ENCODE peak calls at places on chromosome 22, in six cellular contexts. One of them, this sample, is unnamed.

GRCh38 chr22:46090051-46090591 is 60.2 kb upstream of the PPARA start:
- DNase-seq in choroid plexus epithelial cell: no peak
- DNase-seq in dorsolateral prefrontal cortex: peak
- DNase-seq in trophoblast cell: no peak
- DNase-seq in lower leg skin: no peak
- DNase-seq in ascending aorta: no peak
- DNase-seq in this sample: no peak

GRCh38 chr22:22548910-22549309 is 10.2 kb downstream of the PRAME start:
- DNase-seq in choroid plexus epithelial cell: no peak
- DNase-seq in dorsolateral prefrontal cortex: no peak
- DNase-seq in trophoblast cell: no peak
- DNase-seq in lower leg skin: no peak
- DNase-seq in ascending aorta: no peak
- DNase-seq in this sample: no peak

GRCh38 chr22:44589831-44590230 is 91.8 kb upstream of the RTL6 start:
- DNase-seq in choroid plexus epithelial cell: no peak
- DNase-seq in dorsolateral prefrontal cortex: no peak
- DNase-seq in trophoblast cell: no peak
- DNase-seq in lower leg skin: no peak
- DNase-seq in ascending aorta: no peak
- DNase-seq in this sample: no peak

GRCh38 chr22:48884292-48884691 is 943.4 kb downstream of the BRD1 start:
- DNase-seq in choroid plexus epithelial cell: no peak
- DNase-seq in dorsolateral prefrontal cortex: peak
- DNase-seq in trophoblast cell: no peak
- DNase-seq in lower leg skin: no peak
- DNase-seq in ascending aorta: no peak
- DNase-seq in this sample: no peak

GRCh38 chr22:44526431-44527115 is 28.5 kb upstream of the RTL6 start:
- DNase-seq in choroid plexus epithelial cell: no peak
- DNase-seq in dorsolateral prefrontal cortex: no peak
- DNase-seq in trophoblast cell: no peak
- DNase-seq in lower leg skin: no peak
- DNase-seq in ascending aorta: no peak
- DNase-seq in this sample: no peak

GRCh38 chr22:22342697-22343602 is 98.4 kb downstream of the VPREB1 start:
- DNase-seq in choroid plexus epithelial cell: peak
- DNase-seq in dorsolateral prefrontal cortex: no peak
- DNase-seq in trophoblast cell: peak
- DNase-seq in lower leg skin: no peak
- DNase-seq in ascending aorta: no peak
- DNase-seq in this sample: peak

GRCh38 chr22:46107089-46107664 is 43.1 kb upstream of the PPARA start:
- DNase-seq in choroid plexus epithelial cell: no peak
- DNase-seq in dorsolateral prefrontal cortex: peak
- DNase-seq in trophoblast cell: no peak
- DNase-seq in lower leg skin: no peak
- DNase-seq in ascending aorta: no peak
- DNase-seq in this sample: no peak

GRCh38 chr22:38080847-38081635 is 2.9 kb downstream of the SLC16A8 start:
- DNase-seq in choroid plexus epithelial cell: peak
- DNase-seq in dorsolateral prefrontal cortex: no peak
- DNase-seq in trophoblast cell: no peak
- DNase-seq in lower leg skin: no peak
- DNase-seq in ascending aorta: no peak
- DNase-seq in this sample: no peak

GRCh38 chr22:31626427-31627150 is 35.4 kb downstream of the PISD start:
- DNase-seq in choroid plexus epithelial cell: peak
- DNase-seq in dorsolateral prefrontal cortex: no peak
- DNase-seq in trophoblast cell: no peak
- DNase-seq in lower leg skin: no peak
- DNase-seq in ascending aorta: no peak
- DNase-seq in this sample: no peak

GRCh38 chr22:29397791-29398190 is 9.4 kb upstream of the AP1B1 start:
- DNase-seq in choroid plexus epithelial cell: no peak
- DNase-seq in dorsolateral prefrontal cortex: no peak
- DNase-seq in trophoblast cell: no peak
- DNase-seq in lower leg skin: no peak
- DNase-seq in ascending aorta: no peak
- DNase-seq in this sample: no peak
- H3K4me3 ChIP-seq in choroid plexus epithelial cell: no peak
- H3K4me3 ChIP-seq in dorsolateral prefrontal cortex: no peak
- H3K4me3 ChIP-seq in trophoblast cell: no peak
- H3K4me3 ChIP-seq in lower leg skin: no peak
- H3K4me3 ChIP-seq in ascending aorta: no peak
- H3K4me3 ChIP-seq in this sample: no peak

GRCh38 chr22:19173047-19174035 is 5.2 kb downstream of the SLC25A1 start:
- DNase-seq in choroid plexus epithelial cell: no peak
- DNase-seq in dorsolateral prefrontal cortex: no peak
- DNase-seq in trophoblast cell: no peak
- DNase-seq in lower leg skin: no peak
- DNase-seq in ascending aorta: no peak
- DNase-seq in this sample: no peak
- H3K4me3 ChIP-seq in choroid plexus epithelial cell: peak
- H3K4me3 ChIP-seq in dorsolateral prefrontal cortex: peak
- H3K4me3 ChIP-seq in trophoblast cell: no peak
- H3K4me3 ChIP-seq in lower leg skin: no peak
- H3K4me3 ChIP-seq in ascending aorta: no peak
- H3K4me3 ChIP-seq in this sample: peak

GRCh38 chr22:36360011-36360410 is 27.8 kb downstream of the MYH9 start:
- DNase-seq in choroid plexus epithelial cell: peak
- DNase-seq in dorsolateral prefrontal cortex: no peak
- DNase-seq in trophoblast cell: no peak
- DNase-seq in lower leg skin: no peak
- DNase-seq in ascending aorta: no peak
- DNase-seq in this sample: no peak

GRCh38 chr22:36360871-36361383 is 26.8 kb downstream of the MYH9 start:
- DNase-seq in choroid plexus epithelial cell: peak
- DNase-seq in dorsolateral prefrontal cortex: no peak
- DNase-seq in trophoblast cell: no peak
- DNase-seq in lower leg skin: no peak
- DNase-seq in ascending aorta: no peak
- DNase-seq in this sample: no peak

GRCh38 chr22:36356708-36357694 is 30.8 kb downstream of the MYH9 start:
- DNase-seq in choroid plexus epithelial cell: peak
- DNase-seq in dorsolateral prefrontal cortex: no peak
- DNase-seq in trophoblast cell: no peak
- DNase-seq in lower leg skin: no peak
- DNase-seq in ascending aorta: no peak
- DNase-seq in this sample: no peak

GRCh38 chr22:36359172-36359973 is 28.4 kb downstream of the MYH9 start:
- DNase-seq in choroid plexus epithelial cell: no peak
- DNase-seq in dorsolateral prefrontal cortex: no peak
- DNase-seq in trophoblast cell: no peak
- DNase-seq in lower leg skin: no peak
- DNase-seq in ascending aorta: no peak
- DNase-seq in this sample: no peak

GRCh38 chr22:36358533-36359171 is 29.1 kb downstream of the MYH9 start:
- DNase-seq in choroid plexus epithelial cell: peak
- DNase-seq in dorsolateral prefrontal cortex: no peak
- DNase-seq in trophoblast cell: no peak
- DNase-seq in lower leg skin: no peak
- DNase-seq in ascending aorta: no peak
- DNase-seq in this sample: no peak
- H3K4me3 ChIP-seq in choroid plexus epithelial cell: no peak
- H3K4me3 ChIP-seq in dorsolateral prefrontal cortex: no peak
- H3K4me3 ChIP-seq in trophoblast cell: no peak
- H3K4me3 ChIP-seq in lower leg skin: no peak
- H3K4me3 ChIP-seq in ascending aorta: peak
- H3K4me3 ChIP-seq in this sample: no peak

GRCh38 chr22:50015451-50016307 is 3.1 kb upstream of the IL17REL start:
- DNase-seq in choroid plexus epithelial cell: no peak
- DNase-seq in dorsolateral prefrontal cortex: no peak
- DNase-seq in trophoblast cell: no peak
- DNase-seq in lower leg skin: no peak
- DNase-seq in ascending aorta: no peak
- DNase-seq in this sample: no peak

GRCh38 chr22:50016988-50017700 is 4.6 kb upstream of the IL17REL start:
- DNase-seq in choroid plexus epithelial cell: no peak
- DNase-seq in dorsolateral prefrontal cortex: peak
- DNase-seq in trophoblast cell: no peak
- DNase-seq in lower leg skin: no peak
- DNase-seq in ascending aorta: no peak
- DNase-seq in this sample: no peak

GRCh38 chr22:50014053-50014501 is 1.5 kb upstream of the IL17REL start:
- DNase-seq in choroid plexus epithelial cell: no peak
- DNase-seq in dorsolateral prefrontal cortex: no peak
- DNase-seq in trophoblast cell: no peak
- DNase-seq in lower leg skin: no peak
- DNase-seq in ascending aorta: no peak
- DNase-seq in this sample: no peak

GRCh38 chr22:50016308-50016987 is 3.9 kb upstream of the IL17REL start:
- DNase-seq in choroid plexus epithelial cell: no peak
- DNase-seq in dorsolateral prefrontal cortex: peak
- DNase-seq in trophoblast cell: no peak
- DNase-seq in lower leg skin: no peak
- DNase-seq in ascending aorta: no peak
- DNase-seq in this sample: no peak

GRCh38 chr22:50014655-50015401 is 2.3 kb upstream of the IL17REL start:
- DNase-seq in choroid plexus epithelial cell: no peak
- DNase-seq in dorsolateral prefrontal cortex: no peak
- DNase-seq in trophoblast cell: no peak
- DNase-seq in lower leg skin: no peak
- DNase-seq in ascending aorta: no peak
- DNase-seq in this sample: no peak
- H3K4me3 ChIP-seq in choroid plexus epithelial cell: no peak
- H3K4me3 ChIP-seq in dorsolateral prefrontal cortex: peak
- H3K4me3 ChIP-seq in trophoblast cell: no peak
- H3K4me3 ChIP-seq in lower leg skin: no peak
- H3K4me3 ChIP-seq in ascending aorta: no peak
- H3K4me3 ChIP-seq in this sample: no peak

DNA sequence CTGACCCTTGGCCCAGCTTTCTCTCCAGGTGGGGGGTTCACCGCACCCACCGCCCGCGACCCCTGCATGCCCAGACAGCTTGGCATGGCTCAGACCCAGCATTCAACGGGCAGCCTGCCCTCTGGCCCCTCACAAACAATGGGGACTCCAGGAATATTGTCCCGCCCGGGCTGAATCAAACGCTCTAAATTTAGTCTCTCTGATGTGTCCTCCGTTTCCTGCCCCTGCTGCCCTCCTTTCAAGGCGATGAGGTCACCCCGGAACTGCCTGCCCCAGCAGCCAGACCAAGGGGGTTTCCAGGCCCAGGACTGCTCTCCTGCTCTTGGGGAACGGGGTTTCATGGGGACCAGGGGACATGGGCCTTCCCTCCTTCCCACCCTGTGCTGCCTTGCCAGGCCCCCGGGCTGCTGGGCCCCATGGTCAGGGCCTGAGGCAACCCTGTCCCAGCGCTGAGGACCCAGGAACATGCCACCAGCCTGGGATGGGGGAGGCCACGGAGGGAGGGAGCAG is 10.1 kb upstream of the PDGFB start:
- DNase-seq in choroid plexus epithelial cell: peak
- DNase-seq in dorsolateral prefrontal cortex: no peak
- DNase-seq in trophoblast cell: peak
- DNase-seq in lower leg skin: no peak
- DNase-seq in ascending aorta: peak
- DNase-seq in this sample: no peak
- H3K4me3 ChIP-seq in choroid plexus epithelial cell: no peak
- H3K4me3 ChIP-seq in dorsolateral prefrontal cortex: no peak
- H3K4me3 ChIP-seq in trophoblast cell: no peak
- H3K4me3 ChIP-seq in lower leg skin: no peak
- H3K4me3 ChIP-seq in ascending aorta: no peak
- H3K4me3 ChIP-seq in this sample: no peak

DNA sequence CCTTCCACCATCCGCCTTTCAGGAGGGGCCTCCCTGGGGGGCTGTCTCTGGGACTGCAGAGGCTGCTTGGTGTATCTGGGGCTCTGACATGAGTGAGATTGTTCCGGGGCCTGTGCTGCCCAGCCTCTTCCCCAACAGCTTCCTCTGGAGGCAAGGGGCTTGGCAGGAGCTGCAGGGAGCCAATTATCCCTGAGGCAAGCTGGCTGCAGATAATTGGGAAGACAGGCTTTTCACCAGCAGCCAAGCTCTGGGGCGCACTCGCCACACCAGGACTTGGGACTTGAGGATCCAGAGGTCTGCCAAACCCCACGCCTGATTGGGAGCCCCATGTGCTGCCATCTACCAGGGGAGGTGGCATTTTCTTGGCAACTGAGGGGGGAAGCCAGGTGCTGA is 15.6 kb upstream of the RTN4R start:
- DNase-seq in choroid plexus epithelial cell: no peak
- DNase-seq in dorsolateral prefrontal cortex: no peak
- DNase-seq in trophoblast cell: no peak
- DNase-seq in lower leg skin: no peak
- DNase-seq in ascending aorta: no peak
- DNase-seq in this sample: no peak
- H3K4me3 ChIP-seq in choroid plexus epithelial cell: no peak
- H3K4me3 ChIP-seq in dorsolateral prefrontal cortex: no peak
- H3K4me3 ChIP-seq in trophoblast cell: no peak
- H3K4me3 ChIP-seq in lower leg skin: no peak
- H3K4me3 ChIP-seq in ascending aorta: no peak
- H3K4me3 ChIP-seq in this sample: no peak